ENCODE peak calls at places on chromosomes 6 and 20, in four cellular contexts. One of them, this sample, is unnamed.
A peak's percentile ranks its signal among the peaks of the same experiment; 100 is the strongest.

GRCh38 chr6:109034439-109035041 is 60.1 kb downstream of the SESN1 start:
- DNase-seq in GM12878: no peak
- DNase-seq in suprapubic skin: no peak
- DNase-seq in transverse colon: no peak
- DNase-seq in this sample: no peak

GRCh38 chr6:54864272-54864671 is 17.7 kb downstream of the FAM83B start:
- DNase-seq in GM12878: no peak
- DNase-seq in suprapubic skin: no peak
- DNase-seq in transverse colon: no peak
- DNase-seq in this sample: no peak

GRCh38 chr6:98827295-98828159 is 6.8 kb upstream of the POU3F2 start:
- DNase-seq in transverse colon: no peak
- DNase-seq in suprapubic skin: no peak
- DNase-seq in GM12878: no peak
- DNase-seq in this sample: no peak

GRCh38 chr6:126312013-126312665 is 27.8 kb upstream of the CENPW start:
- DNase-seq in GM12878: no peak
- DNase-seq in suprapubic skin: no peak
- DNase-seq in transverse colon: no peak
- DNase-seq in this sample: no peak

GRCh38 chr6:125144822-125145221 is 8.8 kb upstream of the TPD52L1 start:
- DNase-seq in GM12878: no peak
- DNase-seq in suprapubic skin: no peak
- DNase-seq in transverse colon: no peak
- DNase-seq in this sample: no peak

GRCh38 chr20:46406986-46407670 is 713 bp upstream of the ELMO2 start:
- DNase-seq in transverse colon: peak; percentile 88
- DNase-seq in suprapubic skin: peak; percentile 87
- DNase-seq in GM12878: peak; percentile 42
- DNase-seq in this sample: peak; percentile 87

GRCh38 chr6:40710626-40711354 is 123.6 kb upstream of the LRFN2 start:
- DNase-seq in transverse colon: no peak
- DNase-seq in suprapubic skin: no peak
- DNase-seq in GM12878: peak; percentile 15
- DNase-seq in this sample: no peak

GRCh38 chr6:4922488-4923037 is 81.3 kb downstream of the RPP40 start:
- DNase-seq in transverse colon: no peak
- DNase-seq in GM12878: no peak
- DNase-seq in suprapubic skin: no peak
- DNase-seq in this sample: no peak

GRCh38 chr20:4267242-4267641 is 251.9 kb upstream of the RNF24 start:
- DNase-seq in suprapubic skin: no peak
- DNase-seq in GM12878: no peak
- DNase-seq in transverse colon: no peak
- DNase-seq in this sample: no peak

GRCh38 chr6:45741437-45742166 is 274.1 kb downstream of the CLIC5 start:
- DNase-seq in transverse colon: peak; percentile 20
- DNase-seq in GM12878: peak; percentile 48
- DNase-seq in suprapubic skin: no peak
- DNase-seq in this sample: no peak

GRCh38 chr6:137970368-137970767 is 103.3 kb downstream of the TNFAIP3 start:
- DNase-seq in suprapubic skin: no peak
- DNase-seq in GM12878: no peak
- DNase-seq in transverse colon: no peak
- DNase-seq in this sample: no peak

GRCh38 chr6:86913795-86914194 is 23.5 kb upstream of the HTR1E start:
- DNase-seq in transverse colon: no peak
- DNase-seq in suprapubic skin: no peak
- DNase-seq in GM12878: no peak
- DNase-seq in this sample: no peak

GRCh38 chr6:44667668-44668390 is 280.3 kb downstream of the CDC5L start:
- DNase-seq in GM12878: no peak
- DNase-seq in suprapubic skin: no peak
- DNase-seq in transverse colon: peak; percentile 41
- DNase-seq in this sample: no peak

GRCh38 chr20:2699775-2700413 is 7.3 kb downstream of the EBF4 start:
- DNase-seq in GM12878: no peak
- DNase-seq in transverse colon: no peak
- DNase-seq in suprapubic skin: peak; percentile 18
- DNase-seq in this sample: no peak

GRCh38 chr6:13560651-13561044 is 13.8 kb upstream of the SIRT5 start:
- DNase-seq in transverse colon: no peak
- DNase-seq in GM12878: no peak
- DNase-seq in suprapubic skin: no peak
- DNase-seq in this sample: no peak

GRCh38 chr20:25077610-25078169 is 4.3 kb downstream of the VSX1 start:
- DNase-seq in GM12878: no peak
- DNase-seq in suprapubic skin: no peak
- DNase-seq in transverse colon: no peak
- DNase-seq in this sample: peak; percentile 78

GRCh38 chr6:5314191-5314865 is 53.0 kb downstream of the FARS2 start:
- DNase-seq in GM12878: no peak
- DNase-seq in transverse colon: no peak
- DNase-seq in suprapubic skin: no peak
- DNase-seq in this sample: no peak

GRCh38 chr20:64101731-64102621 is 5.4 kb downstream of the NPBWR2 start:
- DNase-seq in GM12878: no peak
- DNase-seq in transverse colon: peak; percentile 41
- DNase-seq in suprapubic skin: no peak
- DNase-seq in this sample: no peak

GRCh38 chr20:59821788-59822187 is 111.6 kb downstream of the SYCP2 start:
- DNase-seq in GM12878: no peak
- DNase-seq in suprapubic skin: peak; percentile 25
- DNase-seq in transverse colon: no peak
- DNase-seq in this sample: no peak

GRCh38 chr6:79033279-79033678 is 44.8 kb downstream of the PHIP start:
- DNase-seq in transverse colon: no peak
- DNase-seq in suprapubic skin: no peak
- DNase-seq in GM12878: no peak
- DNase-seq in this sample: no peak

GRCh38 chr20:60011512-60012507 is 53.6 kb downstream of the CDH26 start:
- DNase-seq in GM12878: no peak
- DNase-seq in transverse colon: no peak
- DNase-seq in suprapubic skin: no peak
- DNase-seq in this sample: no peak

GRCh38 chr20:24503352-24503931 is 34.0 kb downstream of the SYNDIG1 start:
- DNase-seq in suprapubic skin: no peak
- DNase-seq in transverse colon: no peak
- DNase-seq in GM12878: no peak
- DNase-seq in this sample: no peak

GRCh38 chr20:25685276-25686080 is 11.2 kb downstream of the ZNF337 start:
- DNase-seq in GM12878: peak; percentile 11
- DNase-seq in transverse colon: no peak
- DNase-seq in suprapubic skin: no peak
- DNase-seq in this sample: no peak

GRCh38 chr6:169766232-169766631 is 14.8 kb downstream of the ERMARD start:
- DNase-seq in GM12878: no peak
- DNase-seq in suprapubic skin: no peak
- DNase-seq in transverse colon: no peak
- DNase-seq in this sample: no peak

GRCh38 chr6:136737343-136738177 is 54.7 kb downstream of the MAP3K5 start:
- DNase-seq in GM12878: no peak
- DNase-seq in transverse colon: no peak
- DNase-seq in suprapubic skin: no peak
- DNase-seq in this sample: peak; percentile 76

GRCh38 chr6:5135783-5136376 is 50.7 kb downstream of the PPP1R3G start:
- DNase-seq in suprapubic skin: no peak
- DNase-seq in transverse colon: no peak
- DNase-seq in GM12878: no peak
- DNase-seq in this sample: no peak

GRCh38 chr20:19940945-19941590 is 76.1 kb upstream of the NAA20 start:
- DNase-seq in GM12878: no peak
- DNase-seq in transverse colon: no peak
- DNase-seq in suprapubic skin: no peak
- DNase-seq in this sample: no peak

GRCh38 chr20:33688938-33689424 is 2.8 kb upstream of the E2F1 start:
- DNase-seq in GM12878: no peak
- DNase-seq in suprapubic skin: no peak
- DNase-seq in transverse colon: no peak
- DNase-seq in this sample: no peak

GRCh38 chr6:31354248-31354647 is 2.7 kb downstream of the HLA-B start:
- DNase-seq in GM12878: no peak
- DNase-seq in transverse colon: no peak
- DNase-seq in suprapubic skin: no peak
- DNase-seq in this sample: no peak

GRCh38 chr6:154555075-154555677 is 44.7 kb upstream of the CNKSR3 start:
- DNase-seq in GM12878: no peak
- DNase-seq in suprapubic skin: no peak
- DNase-seq in transverse colon: peak; percentile 24
- DNase-seq in this sample: no peak

GRCh38 chr20:57361517-57361916 is 10.5 kb downstream of the RAE1 start:
- DNase-seq in transverse colon: no peak
- DNase-seq in suprapubic skin: no peak
- DNase-seq in GM12878: no peak
- DNase-seq in this sample: no peak

GRCh38 chr20:62382306-62383198 is 4.4 kb upstream of the RPS21 start:
- DNase-seq in transverse colon: peak; percentile 87
- DNase-seq in GM12878: peak; percentile 32
- DNase-seq in suprapubic skin: no peak
- DNase-seq in this sample: peak; percentile 89
- TF ChIP-seq POLR2AphosphoS5 in transverse colon: no peak
- TF ChIP-seq POLR2AphosphoS5 in GM12878: no peak
- TF ChIP-seq POLR2AphosphoS5 in suprapubic skin: no peak
- TF ChIP-seq POLR2AphosphoS5 in this sample: no peak

GRCh38 chr6:36292170-36292569 is 22.3 kb downstream of the PNPLA1 start:
- DNase-seq in suprapubic skin: no peak
- DNase-seq in transverse colon: no peak
- DNase-seq in GM12878: no peak
- DNase-seq in this sample: no peak

GRCh38 chr6:36286858-36287257 is 17.0 kb downstream of the PNPLA1 start:
- DNase-seq in GM12878: no peak
- DNase-seq in suprapubic skin: no peak
- DNase-seq in transverse colon: no peak
- DNase-seq in this sample: no peak

GRCh38 chr6:36285797-36286196 is 15.9 kb downstream of the PNPLA1 start:
- DNase-seq in transverse colon: no peak
- DNase-seq in GM12878: no peak
- DNase-seq in suprapubic skin: no peak
- DNase-seq in this sample: no peak

GRCh38 chr6:36290668-36291620 is 21.1 kb downstream of the PNPLA1 start:
- DNase-seq in GM12878: no peak
- DNase-seq in transverse colon: peak; percentile 60
- DNase-seq in suprapubic skin: no peak
- DNase-seq in this sample: no peak

GRCh38 chr6:36289281-36290018 is 19.6 kb downstream of the PNPLA1 start:
- DNase-seq in GM12878: no peak
- DNase-seq in suprapubic skin: no peak
- DNase-seq in transverse colon: no peak
- DNase-seq in this sample: no peak
- TF ChIP-seq EP300 in GM12878: no peak
- TF ChIP-seq EP300 in suprapubic skin: no peak
- TF ChIP-seq EP300 in transverse colon: no peak
- TF ChIP-seq EP300 in this sample: no peak

GRCh38 chr6:165664553-165665383 is 1.7 kb upstream of the PDE10A start:
- DNase-seq in suprapubic skin: no peak
- DNase-seq in transverse colon: no peak
- DNase-seq in GM12878: no peak
- DNase-seq in this sample: no peak
- TF ChIP-seq POLR2AphosphoS5 in suprapubic skin: no peak
- TF ChIP-seq POLR2AphosphoS5 in transverse colon: no peak
- TF ChIP-seq POLR2AphosphoS5 in GM12878: no peak
- TF ChIP-seq POLR2AphosphoS5 in this sample: no peak

GRCh38 chr6:43627008-43627825 is 1.8 kb downstream of the GTPBP2 start:
- DNase-seq in suprapubic skin: peak; percentile 82
- DNase-seq in transverse colon: peak; percentile 77
- DNase-seq in GM12878: peak; percentile 23
- DNase-seq in this sample: peak; percentile 93
- TF ChIP-seq EP300 in suprapubic skin: no peak
- TF ChIP-seq EP300 in transverse colon: no peak
- TF ChIP-seq EP300 in GM12878: no peak
- TF ChIP-seq EP300 in this sample: no peak

GRCh38 chr6:143747347-143747842 is 69.6 kb downstream of the PHACTR2 start:
- DNase-seq in transverse colon: no peak
- DNase-seq in suprapubic skin: no peak
- DNase-seq in GM12878: no peak
- DNase-seq in this sample: no peak
- TF ChIP-seq POLR2AphosphoS5 in transverse colon: no peak
- TF ChIP-seq POLR2AphosphoS5 in suprapubic skin: no peak
- TF ChIP-seq POLR2AphosphoS5 in GM12878: no peak
- TF ChIP-seq POLR2AphosphoS5 in this sample: no peak

GRCh38 chr20:44523746-44524145 is 1.9 kb upstream of the SERINC3 start:
- DNase-seq in suprapubic skin: no peak
- DNase-seq in GM12878: no peak
- DNase-seq in transverse colon: no peak
- DNase-seq in this sample: no peak

GRCh38 chr20:44517454-44517853 is 4.4 kb downstream of the SERINC3 start:
- DNase-seq in GM12878: no peak
- DNase-seq in transverse colon: no peak
- DNase-seq in suprapubic skin: no peak
- DNase-seq in this sample: no peak

GRCh38 chr20:44522841-44523240 is 971 bp upstream of the SERINC3 start:
- DNase-seq in suprapubic skin: no peak
- DNase-seq in GM12878: no peak
- DNase-seq in transverse colon: no peak
- DNase-seq in this sample: no peak

GRCh38 chr20:44526129-44526528 is 4.3 kb upstream of the SERINC3 start:
- DNase-seq in transverse colon: no peak
- DNase-seq in GM12878: no peak
- DNase-seq in suprapubic skin: no peak
- DNase-seq in this sample: peak; percentile 49

DNA sequence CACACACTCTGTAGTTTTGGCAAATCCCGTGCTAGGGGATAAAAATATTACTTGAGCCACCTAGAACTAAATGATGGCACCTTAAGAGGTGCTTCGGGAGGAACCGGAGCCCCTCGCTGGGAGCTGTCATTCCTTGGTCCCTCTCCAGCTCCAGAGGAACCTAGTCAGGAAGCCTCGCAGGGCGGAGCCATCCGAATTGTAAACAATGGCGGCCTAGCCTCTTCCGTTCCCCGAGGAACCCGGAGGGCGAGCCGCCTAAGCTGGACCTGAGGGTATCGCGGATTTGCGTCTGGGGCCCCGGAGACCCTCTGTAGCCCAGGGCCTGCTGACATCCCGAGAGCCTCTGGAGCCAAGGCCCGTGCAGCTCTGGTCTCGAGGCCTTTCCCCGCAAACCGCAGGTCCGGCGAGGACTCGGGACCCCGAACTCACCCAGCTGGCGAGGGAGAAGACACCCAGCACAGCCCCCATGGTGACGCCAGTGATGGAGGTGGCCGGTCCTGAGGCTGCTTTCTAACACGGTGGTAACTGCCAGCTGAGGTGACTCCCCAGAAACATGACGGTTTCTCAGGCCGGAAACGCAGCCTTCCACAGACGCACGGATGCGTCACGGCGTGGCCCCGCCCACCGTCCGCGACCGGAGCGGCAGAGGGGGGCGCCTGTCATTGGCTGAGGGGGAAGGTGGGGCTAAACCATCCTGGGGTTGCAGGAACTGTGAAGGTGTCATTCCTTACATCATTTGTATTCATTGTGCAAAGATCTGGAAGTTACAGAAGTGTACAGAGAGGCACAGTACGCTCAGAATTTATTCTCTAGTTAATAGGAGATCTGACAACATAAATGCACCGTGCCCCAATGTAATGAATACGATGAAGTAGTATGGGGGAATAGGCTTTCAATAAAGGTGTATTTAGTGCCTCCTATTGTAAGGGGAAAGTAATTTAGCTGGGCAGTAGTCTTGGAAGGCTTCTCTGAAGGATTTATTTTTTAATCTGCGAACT is at the start of gene SERINC3:
- DNase-seq in GM12878: peak; percentile 78
- DNase-seq in transverse colon: peak; percentile 98
- DNase-seq in suprapubic skin: peak; percentile 98
- DNase-seq in this sample: peak; percentile 99
- TF ChIP-seq EP300 in GM12878: peak; percentile 23
- TF ChIP-seq EP300 in transverse colon: no peak
- TF ChIP-seq EP300 in suprapubic skin: peak; percentile 53
- TF ChIP-seq EP300 in this sample: peak; percentile 47